ENCODE peak calls at places on chromosomes 4 and X, in six cellular contexts. T, L, Y, M, G and S are unnamed samples.

GRCh38 chr4:119550857-119551532 is 77.6 kb downstream of the PDE5A start:
- DNase-seq in T (peak; percentile 36), M (no peak), G (no peak), Y (no peak), L (peak; percentile 82), S (no peak)

GRCh38 chrX:107674480-107675364 is 46.4 kb downstream of the PRPS1 start:
- DNase-seq in Y (no peak), L (peak; percentile 91), T (peak; percentile 95), G (peak; percentile 28), M (peak; percentile 32), S (peak; percentile 16)

GRCh38 chr4:10639664-10640063 is 44.9 kb downstream of the CLNK start:
- DNase-seq in G (no peak), M (no peak), Y (no peak), L (no peak), T (peak; percentile 38), S (no peak)

GRCh38 chrX:7435822-7436221 is 287.9 kb upstream of the PUDP start:
- DNase-seq in M (no peak), T (peak; percentile 27), Y (no peak), G (no peak), L (peak; percentile 0), S (no peak)

GRCh38 chr4:76960014-76960413 is 10.5 kb downstream of the SEPTIN11 start:
- DNase-seq in Y (no peak), G (peak; percentile 67), L (peak; percentile 46), M (no peak), T (peak; percentile 41), S (peak; percentile 59)

GRCh38 chr4:190015538-190016368 is 11.3 kb downstream of the FRG2 start:
- DNase-seq in T (no peak), G (no peak), Y (no peak), L (no peak), M (no peak), S (no peak)

GRCh38 chrX:116272881-116273280 is 102.3 kb downstream of the AGTR2 start:
- DNase-seq in M (no peak), Y (no peak), L (peak; percentile 22), T (no peak), G (no peak), S (no peak)

GRCh38 chrX:155112171-155112570 is 40.9 kb downstream of the BRCC3 start:
- DNase-seq in M (no peak), Y (no peak), G (no peak), T (no peak), L (peak; percentile 19), S (no peak)

GRCh38 chr4:22090655-22091350 is 142.2 kb upstream of the KCNIP4 start:
- DNase-seq in T (peak; percentile 48), Y (no peak), L (no peak), G (no peak), M (no peak), S (no peak)

DNA sequence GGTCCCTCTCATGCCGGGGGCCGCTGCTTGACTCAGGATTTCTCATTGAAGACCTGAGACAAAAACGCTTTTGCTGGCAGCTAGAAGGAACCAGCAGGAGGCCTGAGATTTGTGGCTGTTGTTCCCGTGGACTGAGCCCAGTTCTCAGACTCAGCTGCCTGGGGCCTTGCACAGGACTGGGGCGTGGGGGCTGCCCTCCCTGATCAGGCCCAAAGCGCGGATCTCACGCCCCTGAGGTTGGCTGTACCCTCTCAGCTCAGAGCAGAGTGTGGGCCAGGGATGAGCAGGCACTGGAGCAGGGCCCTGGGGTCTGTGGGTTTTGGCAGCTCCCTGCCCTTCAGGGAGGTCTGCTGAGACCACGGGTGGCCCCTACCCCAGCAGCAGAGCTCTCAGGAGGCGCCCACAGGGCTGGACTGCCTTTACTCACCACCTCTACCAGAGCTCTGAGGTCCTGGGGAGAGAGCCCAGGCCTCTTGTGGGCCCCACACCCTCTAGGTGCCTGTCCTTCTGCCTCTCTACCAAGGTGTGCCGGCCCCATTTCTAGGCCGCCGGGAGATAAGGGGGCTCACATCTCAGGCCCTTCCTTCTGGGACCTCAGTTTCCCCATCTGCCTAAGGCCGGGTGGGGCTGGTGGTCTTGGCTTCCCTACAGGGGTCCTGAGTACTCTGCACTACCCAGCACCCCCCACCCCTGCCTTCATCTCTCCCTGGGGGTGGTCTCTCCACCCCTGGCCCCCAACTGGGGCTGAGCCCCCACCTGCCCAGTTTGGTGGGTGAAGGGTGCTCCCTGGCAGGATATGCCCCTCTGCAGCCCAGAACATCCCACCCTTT is 5.6 kb downstream of the MSANTD1 start:
- DNase-seq in M (no peak), T (no peak), L (no peak), G (no peak), Y (no peak), S (no peak)
- TF ChIP-seq CTCF in M (no peak), T (no peak), L (no peak), G (no peak), Y (no peak), S (no peak)

DNA sequence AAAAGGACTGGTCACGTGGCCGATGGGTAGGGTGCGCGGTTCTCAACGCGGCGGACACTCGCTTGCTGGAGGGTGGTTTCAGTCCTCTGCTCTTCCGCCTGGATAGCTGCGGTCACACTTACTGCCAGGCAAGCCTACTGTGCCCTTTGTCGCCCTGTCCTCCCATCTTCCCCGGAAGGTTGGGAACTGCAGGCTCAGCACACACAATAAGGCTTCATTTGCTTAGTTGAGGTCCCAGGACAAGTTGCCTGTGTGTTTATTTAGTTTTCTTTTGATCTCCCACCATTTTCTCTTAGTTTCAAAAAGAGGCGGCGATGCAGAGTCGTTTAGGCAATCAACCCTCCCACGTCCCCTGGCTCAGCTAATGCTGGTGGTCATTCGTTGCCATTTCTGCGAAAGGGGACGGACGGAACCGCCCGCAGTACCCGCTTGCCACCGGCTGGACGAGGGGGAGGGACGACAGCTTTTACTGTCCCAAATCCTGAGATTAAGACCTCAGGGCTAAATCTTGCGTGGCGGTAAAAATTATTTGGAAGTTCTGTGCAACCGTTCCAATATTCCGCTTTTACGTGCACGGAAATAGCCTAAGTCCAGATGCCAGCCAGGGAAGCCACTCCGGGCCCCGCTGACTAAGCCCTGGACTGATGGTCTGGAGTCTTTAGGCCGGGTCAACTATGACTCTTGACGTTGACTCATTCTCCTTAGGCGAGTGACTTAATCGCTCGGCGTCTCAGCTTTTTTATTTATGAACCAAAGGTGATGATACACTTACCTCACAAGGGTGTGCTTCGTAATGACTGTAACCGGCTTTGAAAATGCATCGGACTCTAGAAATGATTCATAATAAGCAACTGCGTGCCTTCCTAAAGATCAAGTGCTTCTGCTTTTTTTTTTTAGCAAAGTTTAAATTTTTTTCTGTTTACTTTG is 671 bp upstream of the EIF4E start:
- DNase-seq in L (peak; percentile 92), G (peak; percentile 90), Y (peak; percentile 13), T (peak; percentile 100), M (peak; percentile 61), S (peak; percentile 71)
- TF ChIP-seq CTCF in L (peak; percentile 1), G (no peak), Y (no peak), T (no peak), M (peak; percentile 36), S (no peak)

GRCh38 chrX:44945736-44946135 is 72.7 kb downstream of the KDM6A start:
- DNase-seq in Y (no peak), T (no peak), L (peak; percentile 7), M (no peak), G (peak; percentile 1), S (no peak)
- TF ChIP-seq CTCF in Y (no peak), T (peak; percentile 20), L (peak; percentile 13), M (no peak), G (peak; percentile 7), S (no peak)

GRCh38 chr4:104811727-104812126 is 317.0 kb upstream of the CXXC4 start:
- DNase-seq in M (no peak), G (no peak), Y (no peak), T (no peak), L (no peak), S (no peak)
- TF ChIP-seq CTCF in M (no peak), G (no peak), Y (no peak), T (no peak), L (no peak), S (no peak)